ENCODE peak calls at places on chromosomes 2 and 18, in eight cellular contexts. One of them, this sample, is unnamed.

GRCh38 chr18:58966704-58967103 is 102.0 kb downstream of the ZNF532 start:
- DNase-seq in heart right ventricle: no peak
- DNase-seq in Peyer's patch: no peak
- DNase-seq in HepG2: no peak
- DNase-seq in colonic mucosa: no peak
- DNase-seq in ovary: no peak
- DNase-seq in tibial artery: no peak
- DNase-seq in A549: no peak
- DNase-seq in this sample: no peak

GRCh38 chr2:84375020-84375419 is 84.1 kb downstream of the SUCLG1 start:
- DNase-seq in heart right ventricle: no peak
- DNase-seq in Peyer's patch: no peak
- DNase-seq in HepG2: no peak
- DNase-seq in colonic mucosa: no peak
- DNase-seq in ovary: no peak
- DNase-seq in tibial artery: no peak
- DNase-seq in A549: no peak
- DNase-seq in this sample: no peak

GRCh38 chr2:155235710-155236109 is 537.2 kb downstream of the KCNJ3 start:
- DNase-seq in heart right ventricle: no peak
- DNase-seq in Peyer's patch: no peak
- DNase-seq in HepG2: no peak
- DNase-seq in colonic mucosa: no peak
- DNase-seq in ovary: no peak
- DNase-seq in tibial artery: no peak
- DNase-seq in A549: no peak
- DNase-seq in this sample: no peak

GRCh38 chr2:230961091-230961491 is 34.8 kb upstream of the SPATA3 start:
- DNase-seq in heart right ventricle: no peak
- DNase-seq in Peyer's patch: no peak
- DNase-seq in HepG2: no peak
- DNase-seq in colonic mucosa: peak
- DNase-seq in ovary: no peak
- DNase-seq in tibial artery: no peak
- DNase-seq in A549: no peak
- DNase-seq in this sample: no peak

GRCh38 chr2:105114551-105114950 is 76.7 kb downstream of the MRPS9 start:
- DNase-seq in heart right ventricle: no peak
- DNase-seq in Peyer's patch: no peak
- DNase-seq in HepG2: peak
- DNase-seq in colonic mucosa: no peak
- DNase-seq in ovary: no peak
- DNase-seq in tibial artery: no peak
- DNase-seq in A549: peak
- DNase-seq in this sample: no peak

GRCh38 chr2:23636412-23636811 is 251.4 kb downstream of the KLHL29 start:
- DNase-seq in heart right ventricle: peak
- DNase-seq in Peyer's patch: no peak
- DNase-seq in HepG2: peak
- DNase-seq in colonic mucosa: no peak
- DNase-seq in ovary: no peak
- DNase-seq in tibial artery: peak
- DNase-seq in A549: peak
- DNase-seq in this sample: no peak

GRCh38 chr18:5543854-5544389 is at the start of gene EPB41L3:
- DNase-seq in heart right ventricle: peak
- DNase-seq in Peyer's patch: no peak
- DNase-seq in HepG2: no peak
- DNase-seq in colonic mucosa: peak
- DNase-seq in ovary: peak
- DNase-seq in tibial artery: no peak
- DNase-seq in A549: no peak
- DNase-seq in this sample: peak

GRCh38 chr2:54669677-54670484 is 53.6 kb upstream of the EML6 start:
- DNase-seq in heart right ventricle: no peak
- DNase-seq in Peyer's patch: no peak
- DNase-seq in HepG2: peak
- DNase-seq in colonic mucosa: peak
- DNase-seq in ovary: no peak
- DNase-seq in tibial artery: no peak
- DNase-seq in A549: peak
- DNase-seq in this sample: no peak

GRCh38 chr2:62050456-62051045 is 145.1 kb downstream of the COMMD1 start:
- DNase-seq in heart right ventricle: no peak
- DNase-seq in Peyer's patch: no peak
- DNase-seq in HepG2: no peak
- DNase-seq in colonic mucosa: no peak
- DNase-seq in ovary: no peak
- DNase-seq in tibial artery: no peak
- DNase-seq in A549: no peak
- DNase-seq in this sample: no peak

GRCh38 chr2:104844813-104845551 is 8.9 kb upstream of the POU3F3 start:
- DNase-seq in heart right ventricle: no peak
- DNase-seq in Peyer's patch: no peak
- DNase-seq in HepG2: no peak
- DNase-seq in colonic mucosa: no peak
- DNase-seq in ovary: no peak
- DNase-seq in tibial artery: no peak
- DNase-seq in A549: no peak
- DNase-seq in this sample: no peak

DNA sequence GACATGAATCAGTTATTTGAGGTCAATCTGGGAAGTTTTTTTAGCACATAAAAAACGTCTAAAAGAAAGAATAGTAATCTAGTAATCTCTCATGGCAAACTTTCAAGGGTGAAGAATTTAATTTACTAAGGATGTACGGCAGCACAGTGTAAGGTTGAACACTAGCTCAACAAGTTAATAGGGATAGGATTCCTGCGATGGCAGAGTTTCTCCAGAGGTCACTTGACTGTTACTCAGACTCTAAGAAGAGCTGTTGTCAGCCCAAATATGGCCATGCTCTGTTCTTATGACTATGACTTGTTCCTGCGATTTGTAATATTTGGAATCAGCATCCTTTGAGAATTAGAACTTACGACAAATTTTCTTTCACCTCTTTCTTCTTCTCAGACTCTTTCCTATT is 553.3 kb upstream of the TNP1 start:
- DNase-seq in heart right ventricle: no peak
- DNase-seq in Peyer's patch: no peak
- DNase-seq in HepG2: no peak
- DNase-seq in colonic mucosa: no peak
- DNase-seq in ovary: no peak
- DNase-seq in tibial artery: no peak
- DNase-seq in A549: no peak
- DNase-seq in this sample: no peak
- H3K27ac ChIP-seq in heart right ventricle: no peak
- H3K27ac ChIP-seq in Peyer's patch: peak
- H3K27ac ChIP-seq in HepG2: no peak
- H3K27ac ChIP-seq in colonic mucosa: peak
- H3K27ac ChIP-seq in ovary: no peak
- H3K27ac ChIP-seq in tibial artery: peak
- H3K27ac ChIP-seq in A549: no peak
- H3K27ac ChIP-seq in this sample: no peak

DNA sequence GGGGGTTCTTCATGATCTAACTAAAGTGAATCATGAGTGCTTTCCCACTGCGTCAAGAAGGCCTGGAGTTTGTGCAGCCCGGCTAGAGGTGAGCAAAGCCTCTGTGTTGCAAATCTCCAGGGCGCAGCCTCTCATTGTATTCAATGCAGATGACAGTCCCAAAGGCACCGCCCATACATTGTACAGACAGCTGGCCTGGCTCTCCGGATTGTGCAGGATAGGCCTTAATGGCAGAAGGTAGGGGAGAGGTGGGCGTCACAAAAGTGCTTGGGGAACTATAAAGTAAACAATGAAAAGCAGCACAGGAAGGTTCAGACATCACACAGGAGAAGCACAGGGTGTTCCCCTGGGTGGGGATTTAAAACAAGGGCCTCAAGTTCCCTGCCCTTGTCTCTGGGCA is 892 bp upstream of the GYPC start:
- DNase-seq in heart right ventricle: peak
- DNase-seq in Peyer's patch: no peak
- DNase-seq in HepG2: no peak
- DNase-seq in colonic mucosa: no peak
- DNase-seq in ovary: no peak
- DNase-seq in tibial artery: no peak
- DNase-seq in A549: no peak
- DNase-seq in this sample: peak
- H3K4me3 ChIP-seq in heart right ventricle: peak
- H3K4me3 ChIP-seq in Peyer's patch: no peak
- H3K4me3 ChIP-seq in HepG2: no peak
- H3K4me3 ChIP-seq in colonic mucosa: no peak
- H3K4me3 ChIP-seq in ovary: no peak
- H3K4me3 ChIP-seq in tibial artery: peak
- H3K4me3 ChIP-seq in A549: no peak
- H3K4me3 ChIP-seq in this sample: peak

GRCh38 chr2:205321240-205321639 is 361.1 kb upstream of the NRP2 start:
- DNase-seq in heart right ventricle: no peak
- DNase-seq in Peyer's patch: no peak
- DNase-seq in HepG2: no peak
- DNase-seq in colonic mucosa: no peak
- DNase-seq in ovary: no peak
- DNase-seq in tibial artery: no peak
- DNase-seq in A549: no peak
- DNase-seq in this sample: no peak

GRCh38 chr2:205324355-205324754 is 357.9 kb upstream of the NRP2 start:
- DNase-seq in heart right ventricle: no peak
- DNase-seq in Peyer's patch: no peak
- DNase-seq in HepG2: no peak
- DNase-seq in colonic mucosa: no peak
- DNase-seq in ovary: no peak
- DNase-seq in tibial artery: no peak
- DNase-seq in A549: no peak
- DNase-seq in this sample: no peak

GRCh38 chr2:205323929-205324328 is 358.4 kb upstream of the NRP2 start:
- DNase-seq in heart right ventricle: no peak
- DNase-seq in Peyer's patch: no peak
- DNase-seq in HepG2: no peak
- DNase-seq in colonic mucosa: no peak
- DNase-seq in ovary: no peak
- DNase-seq in tibial artery: no peak
- DNase-seq in A549: no peak
- DNase-seq in this sample: no peak
- TF ChIP-seq CTCF in heart right ventricle: peak
- TF ChIP-seq CTCF in Peyer's patch: no peak
- TF ChIP-seq CTCF in HepG2: no peak
- TF ChIP-seq CTCF in colonic mucosa: peak
- TF ChIP-seq CTCF in ovary: no peak
- TF ChIP-seq CTCF in tibial artery: no peak
- TF ChIP-seq CTCF in A549: no peak
- TF ChIP-seq CTCF in this sample: no peak

DNA sequence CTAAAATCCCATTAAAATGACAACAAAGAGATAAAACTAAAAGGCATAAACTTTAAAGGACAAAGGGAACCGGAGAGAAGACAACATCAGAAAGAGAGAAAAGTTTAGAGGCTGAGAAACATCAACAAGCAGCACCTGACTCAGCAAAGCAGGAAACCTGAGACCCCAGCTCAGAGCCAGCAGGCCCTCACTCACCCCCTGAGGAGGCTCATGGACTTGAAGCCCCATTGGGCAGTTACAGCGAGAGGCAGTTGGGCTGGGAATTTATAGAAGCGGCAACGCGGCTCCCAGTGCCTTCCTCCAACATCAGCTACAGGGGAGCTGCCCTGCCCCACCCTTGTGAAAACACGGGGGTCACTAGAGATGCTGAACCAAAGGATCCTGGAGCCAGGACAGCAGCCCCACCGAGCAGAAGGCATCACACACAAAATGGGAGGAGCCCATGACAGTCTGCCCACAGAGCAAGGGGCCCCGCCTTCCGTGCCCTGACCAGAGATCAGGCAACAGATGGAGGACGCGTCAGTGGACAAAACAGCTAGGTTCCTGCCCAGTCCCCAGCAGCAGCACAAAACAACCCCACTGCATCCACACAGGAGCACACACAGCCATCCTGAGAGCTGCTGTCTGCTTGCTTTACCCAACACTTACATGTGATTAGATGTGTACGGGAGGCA is 52.7 kb downstream of the CMPK2 start:
- DNase-seq in heart right ventricle: no peak
- DNase-seq in Peyer's patch: no peak
- DNase-seq in HepG2: no peak
- DNase-seq in colonic mucosa: no peak
- DNase-seq in ovary: no peak
- DNase-seq in tibial artery: no peak
- DNase-seq in A549: no peak
- DNase-seq in this sample: no peak
- H3K27ac ChIP-seq in heart right ventricle: no peak
- H3K27ac ChIP-seq in Peyer's patch: no peak
- H3K27ac ChIP-seq in HepG2: no peak
- H3K27ac ChIP-seq in colonic mucosa: no peak
- H3K27ac ChIP-seq in ovary: no peak
- H3K27ac ChIP-seq in tibial artery: no peak
- H3K27ac ChIP-seq in A549: no peak
- H3K27ac ChIP-seq in this sample: no peak

GRCh38 chr2:38284971-38285370 is 92.1 kb downstream of the ATL2 start:
- DNase-seq in heart right ventricle: no peak
- DNase-seq in Peyer's patch: no peak
- DNase-seq in HepG2: no peak
- DNase-seq in colonic mucosa: peak
- DNase-seq in ovary: no peak
- DNase-seq in tibial artery: no peak
- DNase-seq in A549: no peak
- DNase-seq in this sample: no peak
- H3K4me3 ChIP-seq in heart right ventricle: no peak
- H3K4me3 ChIP-seq in Peyer's patch: no peak
- H3K4me3 ChIP-seq in HepG2: no peak
- H3K4me3 ChIP-seq in colonic mucosa: no peak
- H3K4me3 ChIP-seq in ovary: no peak
- H3K4me3 ChIP-seq in tibial artery: no peak
- H3K4me3 ChIP-seq in A549: no peak
- H3K4me3 ChIP-seq in this sample: no peak